ENCODE peak calls at places on chromosomes 2 and 18, in four cellular contexts. One of them, this sample, is unnamed.

GRCh38 chr2:66845307-66845706 is 410.4 kb downstream of the MEIS1 start:
- DNase-seq in gastrocnemius medialis: no peak
- DNase-seq in heart left ventricle: no peak
- DNase-seq in tibial nerve: no peak
- DNase-seq in this sample: no peak

GRCh38 chr2:221075203-221075602 is 496.9 kb downstream of the EPHA4 start:
- DNase-seq in gastrocnemius medialis: no peak
- DNase-seq in heart left ventricle: no peak
- DNase-seq in tibial nerve: no peak
- DNase-seq in this sample: no peak

GRCh38 chr2:74249406-74250122 is 51.1 kb downstream of the MTHFD2 start:
- DNase-seq in gastrocnemius medialis: no peak
- DNase-seq in heart left ventricle: no peak
- DNase-seq in tibial nerve: no peak
- DNase-seq in this sample: no peak

GRCh38 chr2:145591109-145591809 is 1071.3 kb upstream of the ZEB2 start:
- DNase-seq in gastrocnemius medialis: no peak
- DNase-seq in heart left ventricle: no peak
- DNase-seq in tibial nerve: no peak
- DNase-seq in this sample: no peak

GRCh38 chr2:47068966-47069627 is 86.0 kb downstream of the STPG4 start:
- DNase-seq in gastrocnemius medialis: no peak
- DNase-seq in heart left ventricle: no peak
- DNase-seq in tibial nerve: no peak
- DNase-seq in this sample: no peak

GRCh38 chr18:69217271-69217670 is 183.4 kb upstream of the DOK6 start:
- DNase-seq in gastrocnemius medialis: no peak
- DNase-seq in heart left ventricle: no peak
- DNase-seq in tibial nerve: no peak
- DNase-seq in this sample: no peak

GRCh38 chr2:219556413-219556812 is 12.6 kb downstream of the TMEM198 start:
- DNase-seq in gastrocnemius medialis: no peak
- DNase-seq in heart left ventricle: peak
- DNase-seq in tibial nerve: no peak
- DNase-seq in this sample: no peak

GRCh38 chr2:84395819-84396218 is 63.3 kb downstream of the SUCLG1 start:
- DNase-seq in gastrocnemius medialis: no peak
- DNase-seq in heart left ventricle: no peak
- DNase-seq in tibial nerve: no peak
- DNase-seq in this sample: no peak

GRCh38 chr2:7915302-7916200 is 766.3 kb upstream of the ID2 start:
- DNase-seq in gastrocnemius medialis: no peak
- DNase-seq in heart left ventricle: no peak
- DNase-seq in tibial nerve: no peak
- DNase-seq in this sample: no peak

GRCh38 chr18:35635171-35635570 is 53.6 kb downstream of the GALNT1 start:
- DNase-seq in gastrocnemius medialis: peak
- DNase-seq in heart left ventricle: no peak
- DNase-seq in tibial nerve: no peak
- DNase-seq in this sample: no peak

GRCh38 chr2:2326053-2326452 is 5.0 kb downstream of the MYT1L start:
- DNase-seq in gastrocnemius medialis: no peak
- DNase-seq in heart left ventricle: no peak
- DNase-seq in tibial nerve: no peak
- DNase-seq in this sample: no peak

GRCh38 chr2:60091311-60091710 is 462.1 kb downstream of the BCL11A start:
- DNase-seq in gastrocnemius medialis: no peak
- DNase-seq in heart left ventricle: no peak
- DNase-seq in tibial nerve: no peak
- DNase-seq in this sample: no peak

GRCh38 chr2:190501231-190501630 is 33.3 kb downstream of the NEMP2 start:
- DNase-seq in gastrocnemius medialis: no peak
- DNase-seq in heart left ventricle: no peak
- DNase-seq in tibial nerve: no peak
- DNase-seq in this sample: no peak

GRCh38 chr18:3604626-3605408 is 154.8 kb downstream of the TGIF1 start:
- DNase-seq in gastrocnemius medialis: no peak
- DNase-seq in heart left ventricle: no peak
- DNase-seq in tibial nerve: no peak
- DNase-seq in this sample: peak

GRCh38 chr2:119426801-119427395 is 4.8 kb upstream of the TMEM37 start:
- DNase-seq in gastrocnemius medialis: peak
- DNase-seq in heart left ventricle: no peak
- DNase-seq in tibial nerve: peak
- DNase-seq in this sample: no peak

GRCh38 chr2:112493858-112494648 is 12.1 kb downstream of the TTL start:
- DNase-seq in gastrocnemius medialis: no peak
- DNase-seq in heart left ventricle: no peak
- DNase-seq in tibial nerve: no peak
- DNase-seq in this sample: peak

GRCh38 chr2:206011018-206011614 is 74.9 kb downstream of the INO80D start:
- DNase-seq in gastrocnemius medialis: no peak
- DNase-seq in heart left ventricle: no peak
- DNase-seq in tibial nerve: no peak
- DNase-seq in this sample: no peak

GRCh38 chr2:156982615-156983014 is 274.9 kb upstream of the GALNT5 start:
- DNase-seq in gastrocnemius medialis: no peak
- DNase-seq in heart left ventricle: no peak
- DNase-seq in tibial nerve: no peak
- DNase-seq in this sample: no peak

GRCh38 chr2:140589696-140590095 is 1541.1 kb downstream of the LRP1B start:
- DNase-seq in gastrocnemius medialis: no peak
- DNase-seq in heart left ventricle: no peak
- DNase-seq in tibial nerve: no peak
- DNase-seq in this sample: no peak

GRCh38 chr2:190947139-190947538 is 66.5 kb downstream of the GLS start:
- DNase-seq in gastrocnemius medialis: no peak
- DNase-seq in heart left ventricle: no peak
- DNase-seq in tibial nerve: no peak
- DNase-seq in this sample: peak

GRCh38 chr2:149741646-149742045 is 154.1 kb upstream of the MMADHC start:
- DNase-seq in gastrocnemius medialis: no peak
- DNase-seq in heart left ventricle: no peak
- DNase-seq in tibial nerve: no peak
- DNase-seq in this sample: no peak

GRCh38 chr2:239295377-239296019 is 105.3 kb downstream of the HDAC4 start:
- DNase-seq in gastrocnemius medialis: no peak
- DNase-seq in heart left ventricle: no peak
- DNase-seq in tibial nerve: no peak
- DNase-seq in this sample: no peak

GRCh38 chr2:46909771-46910419 is 5.7 kb downstream of the MCFD2 start:
- DNase-seq in gastrocnemius medialis: peak
- DNase-seq in heart left ventricle: no peak
- DNase-seq in tibial nerve: no peak
- DNase-seq in this sample: peak

GRCh38 chr18:28120811-28121210 is 56.1 kb downstream of the CDH2 start:
- DNase-seq in gastrocnemius medialis: no peak
- DNase-seq in heart left ventricle: no peak
- DNase-seq in tibial nerve: no peak
- DNase-seq in this sample: no peak

GRCh38 chr2:67526283-67526682 is 129.2 kb downstream of the ETAA1 start:
- DNase-seq in gastrocnemius medialis: no peak
- DNase-seq in heart left ventricle: no peak
- DNase-seq in tibial nerve: no peak
- DNase-seq in this sample: no peak

GRCh38 chr2:191678437-191679110 is 638 bp downstream of the NABP1 start:
- DNase-seq in gastrocnemius medialis: peak
- DNase-seq in heart left ventricle: peak
- DNase-seq in tibial nerve: peak
- DNase-seq in this sample: peak

GRCh38 chr2:21010813-21011439 is 32.9 kb downstream of the APOB start:
- DNase-seq in gastrocnemius medialis: no peak
- DNase-seq in heart left ventricle: no peak
- DNase-seq in tibial nerve: no peak
- DNase-seq in this sample: no peak

GRCh38 chr2:21011453-21011852 is 32.4 kb downstream of the APOB start:
- DNase-seq in gastrocnemius medialis: no peak
- DNase-seq in heart left ventricle: no peak
- DNase-seq in tibial nerve: no peak
- DNase-seq in this sample: no peak

GRCh38 chr2:21008014-21008789 is 35.7 kb downstream of the APOB start:
- DNase-seq in gastrocnemius medialis: no peak
- DNase-seq in heart left ventricle: no peak
- DNase-seq in tibial nerve: no peak
- DNase-seq in this sample: no peak

GRCh38 chr2:21008790-21009661 is 34.8 kb downstream of the APOB start:
- DNase-seq in gastrocnemius medialis: no peak
- DNase-seq in heart left ventricle: no peak
- DNase-seq in tibial nerve: no peak
- DNase-seq in this sample: no peak

GRCh38 chr2:21009662-21010225 is 34.1 kb downstream of the APOB start:
- DNase-seq in gastrocnemius medialis: no peak
- DNase-seq in heart left ventricle: no peak
- DNase-seq in tibial nerve: no peak
- DNase-seq in this sample: no peak
- TF ChIP-seq POLR2A in gastrocnemius medialis: no peak
- TF ChIP-seq POLR2A in heart left ventricle: no peak
- TF ChIP-seq POLR2A in tibial nerve: no peak
- TF ChIP-seq POLR2A in this sample: no peak

DNA sequence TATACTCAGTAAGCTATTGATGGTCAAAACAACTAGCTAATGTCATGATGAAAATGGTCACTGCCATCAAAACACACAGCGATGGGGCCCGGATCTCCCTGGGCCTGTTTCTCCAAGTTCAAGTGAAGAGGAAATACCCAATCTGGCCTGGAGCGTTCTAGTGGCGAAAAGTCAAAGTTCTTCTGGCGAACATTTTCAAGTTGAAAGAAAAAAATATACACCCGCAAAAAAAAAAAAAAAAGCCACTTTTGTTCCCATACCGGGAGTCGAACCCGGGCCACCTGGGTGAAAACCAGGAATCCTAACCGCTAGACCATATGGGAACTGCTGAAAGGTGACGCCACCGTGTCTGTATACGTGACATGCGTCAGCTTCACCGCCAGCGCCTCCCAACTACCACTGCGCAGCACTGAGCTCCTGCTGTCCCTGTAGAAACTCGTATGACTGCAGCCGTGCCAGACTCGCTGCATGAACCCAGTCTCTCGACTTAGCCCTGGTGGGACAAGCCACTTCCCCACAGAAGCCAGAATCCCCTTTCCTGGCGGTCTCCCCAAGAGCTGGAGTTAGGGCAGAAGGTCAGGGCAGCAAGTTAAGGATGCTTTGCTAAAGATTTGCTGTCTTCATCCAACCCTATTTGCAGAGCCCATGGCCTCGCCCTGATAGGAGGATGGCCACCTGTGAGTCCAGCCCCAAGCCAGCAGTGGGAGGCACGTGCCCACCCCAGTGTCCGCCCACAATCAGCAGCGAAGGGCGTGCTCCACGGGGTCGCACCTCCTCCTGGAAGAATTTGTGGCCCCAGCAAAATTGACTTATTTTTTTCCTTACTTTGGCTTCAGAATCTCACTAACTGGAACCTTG is 5.6 kb upstream of the IMP4 start:
- DNase-seq in gastrocnemius medialis: no peak
- DNase-seq in heart left ventricle: peak
- DNase-seq in tibial nerve: peak
- DNase-seq in this sample: peak
- TF ChIP-seq POLR2A in gastrocnemius medialis: no peak
- TF ChIP-seq POLR2A in heart left ventricle: no peak
- TF ChIP-seq POLR2A in tibial nerve: no peak
- TF ChIP-seq POLR2A in this sample: no peak

DNA sequence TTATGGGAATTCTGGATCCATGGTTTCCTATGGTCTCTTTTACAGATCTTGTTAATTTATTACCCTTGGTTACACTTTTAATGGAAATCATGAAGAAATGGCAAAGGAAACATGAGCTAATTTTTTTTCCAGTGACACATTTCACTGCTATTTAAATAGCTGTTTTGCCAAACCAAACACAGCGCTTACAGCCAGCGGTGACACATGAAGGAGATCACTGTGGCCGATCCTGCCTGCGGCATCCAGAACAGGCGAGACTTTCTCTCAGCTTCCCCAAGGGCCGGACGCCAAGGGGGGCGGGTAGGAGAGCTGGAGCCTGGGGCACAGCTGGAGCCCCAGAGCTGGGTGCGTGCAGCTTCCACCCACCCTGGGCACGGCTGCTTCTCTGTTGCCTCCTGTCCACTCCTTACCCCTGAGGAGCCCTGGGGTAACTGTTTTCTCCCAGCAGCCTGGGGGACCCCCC is 81.4 kb upstream of the PKDCC start:
- DNase-seq in gastrocnemius medialis: peak
- DNase-seq in heart left ventricle: peak
- DNase-seq in tibial nerve: peak
- DNase-seq in this sample: no peak
- TF ChIP-seq POLR2A in gastrocnemius medialis: no peak
- TF ChIP-seq POLR2A in heart left ventricle: no peak
- TF ChIP-seq POLR2A in tibial nerve: no peak
- TF ChIP-seq POLR2A in this sample: no peak

GRCh38 chr18:74360852-74361640 is 45.4 kb downstream of the C18orf63 start:
- DNase-seq in gastrocnemius medialis: no peak
- DNase-seq in heart left ventricle: no peak
- DNase-seq in tibial nerve: no peak
- DNase-seq in this sample: no peak

GRCh38 chr18:74351354-74351753 is 35.7 kb downstream of the C18orf63 start:
- DNase-seq in gastrocnemius medialis: no peak
- DNase-seq in heart left ventricle: peak
- DNase-seq in tibial nerve: no peak
- DNase-seq in this sample: no peak

GRCh38 chr18:74353169-74353775 is 37.6 kb downstream of the C18orf63 start:
- DNase-seq in gastrocnemius medialis: peak
- DNase-seq in heart left ventricle: peak
- DNase-seq in tibial nerve: peak
- DNase-seq in this sample: peak

DNA sequence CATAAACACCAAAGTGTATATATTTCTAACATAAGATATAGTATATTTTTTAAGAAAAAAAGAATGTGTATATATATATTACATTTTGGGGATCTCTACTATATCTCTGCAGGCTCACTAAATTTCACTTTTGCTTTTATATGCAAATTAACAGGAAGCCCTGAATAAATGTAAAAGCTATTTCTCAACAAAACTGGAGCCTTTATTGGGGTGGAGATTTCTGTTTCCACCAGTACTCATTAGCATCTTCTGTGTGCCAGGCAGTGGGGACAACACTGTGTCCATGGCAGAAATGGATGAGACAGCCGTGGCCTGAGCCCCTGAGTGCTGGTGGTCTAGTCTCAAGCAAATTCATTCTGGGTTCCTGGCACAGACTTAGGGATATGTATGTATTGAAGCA is 41.3 kb downstream of the C18orf63 start:
- DNase-seq in gastrocnemius medialis: no peak
- DNase-seq in heart left ventricle: no peak
- DNase-seq in tibial nerve: no peak
- DNase-seq in this sample: no peak
- TF ChIP-seq POLR2A in gastrocnemius medialis: no peak
- TF ChIP-seq POLR2A in heart left ventricle: no peak
- TF ChIP-seq POLR2A in tibial nerve: no peak
- TF ChIP-seq POLR2A in this sample: no peak